ENCODE peak calls at places on chromosomes 5 and 9, in five cellular contexts. P is A549, H is HepG2, W is WTC11, B is IMR-90. N is an unnamed sample.
A peak's percentile ranks its signal among the peaks of the same experiment; 100 is the strongest.

GRCh38 chr5:43275391-43275790 is 37.8 kb downstream of the HMGCS1 start:
- DNase-seq in H (no peak), W (no peak), P (no peak), B (no peak), N (no peak)

GRCh38 chr5:123367739-123368138 is 55.5 kb downstream of the CEP120 start:
- DNase-seq in P (no peak), H (no peak), W (no peak), B (peak; percentile 32), N (no peak)

GRCh38 chr9:96441798-96442445 is 8.0 kb upstream of the HABP4 start:
- DNase-seq in P (no peak), B (peak; percentile 23), W (no peak), H (peak; percentile 68), N (no peak)

GRCh38 chr9:15047028-15047551 is 136.9 kb upstream of the FREM1 start:
- DNase-seq in H (no peak), P (no peak), B (no peak), W (no peak), N (no peak)

GRCh38 chr9:15999422-16000339 is 446.8 kb downstream of the CCDC171 start:
- DNase-seq in P (peak; percentile 50), H (no peak), W (no peak), B (peak; percentile 97), N (no peak)

GRCh38 chr9:112624711-112625707 is 92.9 kb downstream of the INIP start:
- DNase-seq in P (no peak), W (no peak), H (no peak), B (peak; percentile 12), N (no peak)

GRCh38 chr5:103424453-103425205 is 138.0 kb downstream of the NUDT12 start:
- DNase-seq in W (no peak), B (peak; percentile 80), P (no peak), H (no peak), N (no peak)

GRCh38 chr9:98236881-98237487 is 18.5 kb downstream of the TBC1D2 start:
- DNase-seq in H (no peak), B (no peak), W (no peak), P (no peak), N (no peak)

GRCh38 chr5:157820593-157821252 is 38.2 kb downstream of the CLINT1 start:
- DNase-seq in B (peak; percentile 65), P (peak; percentile 20), H (peak; percentile 64), W (no peak), N (no peak)

GRCh38 chr9:100485196-100485595 is 12.2 kb downstream of the TMEFF1 start:
- DNase-seq in H (no peak), P (no peak), B (no peak), W (no peak), N (no peak)

GRCh38 chr5:160271396-160271795 is 41.0 kb downstream of the CCNJL start:
- DNase-seq in H (no peak), B (no peak), W (no peak), P (no peak), N (no peak)

GRCh38 chr5:168836603-168837245 is 257.6 kb upstream of the PANK3 start:
- DNase-seq in P (no peak), H (no peak), B (no peak), W (no peak), N (no peak)

GRCh38 chr5:16888694-16889124 is 47.4 kb downstream of the MYO10 start:
- DNase-seq in H (no peak), B (peak; percentile 67), P (no peak), W (no peak), N (no peak)

GRCh38 chr5:122311888-122312669 is at the start of gene SNCAIP:
- DNase-seq in H (no peak), P (peak; percentile 10), B (peak; percentile 64), W (peak; percentile 62), N (no peak)

GRCh38 chr5:134255418-134256150 is 29.7 kb upstream of the PPP2CA start:
- DNase-seq in P (no peak), W (no peak), H (no peak), B (peak; percentile 88), N (no peak)

GRCh38 chr9:129027224-129027684 is 877 bp downstream of the SH3GLB2 start:
- DNase-seq in B (no peak), H (no peak), W (no peak), P (no peak), N (no peak)

GRCh38 chr9:91155181-91155580 is 206.5 kb downstream of the AUH start:
- DNase-seq in H (no peak), B (no peak), P (no peak), W (no peak), N (no peak)

GRCh38 chr5:68319316-68320093 is 103.9 kb downstream of the PIK3R1 start:
- DNase-seq in P (peak; percentile 13), W (no peak), H (no peak), B (peak; percentile 74), N (no peak)

GRCh38 chr5:142128675-142129208 is 20.2 kb downstream of the NDFIP1 start:
- DNase-seq in H (no peak), B (no peak), P (no peak), W (no peak), N (no peak)

GRCh38 chr9:120433701-120434100 is 146.3 kb downstream of the CDK5RAP2 start:
- DNase-seq in H (no peak), B (peak; percentile 82), W (no peak), P (no peak), N (no peak)

GRCh38 chr9:120434532-120434931 is 145.4 kb downstream of the CDK5RAP2 start:
- DNase-seq in W (no peak), P (no peak), B (peak; percentile 93), H (no peak), N (no peak)

GRCh38 chr9:120436937-120437592 is 142.9 kb downstream of the CDK5RAP2 start:
- DNase-seq in B (no peak), P (no peak), H (no peak), W (no peak), N (no peak)

GRCh38 chr9:120432600-120432999 is 147.4 kb downstream of the CDK5RAP2 start:
- DNase-seq in H (no peak), W (no peak), P (no peak), B (no peak), N (no peak)

GRCh38 chr9:120435066-120435465 is 144.9 kb downstream of the CDK5RAP2 start:
- DNase-seq in P (no peak), H (no peak), W (no peak), B (peak; percentile 91), N (no peak)
- TF ChIP-seq USF2 in P (no peak), H (no peak), W (no peak), B (no peak), N (no peak)

DNA sequence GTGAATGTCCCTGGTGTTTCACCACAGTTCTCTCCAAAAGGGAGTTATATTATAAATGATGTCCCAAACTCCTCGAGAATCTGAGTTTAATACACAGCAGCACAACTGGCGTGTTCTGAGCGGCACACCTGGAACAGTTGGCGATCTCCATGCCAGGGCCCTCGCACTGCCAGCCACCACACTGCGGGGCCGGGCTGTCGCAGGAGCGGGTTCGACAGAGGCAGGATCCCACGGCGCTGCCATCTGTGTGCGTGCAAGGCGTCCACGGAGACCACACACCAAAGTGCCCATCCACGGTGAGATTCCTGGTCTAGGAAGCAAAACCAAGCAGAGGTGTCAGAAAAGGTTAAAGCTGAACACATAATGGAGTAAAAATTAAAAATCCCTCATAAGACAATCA is 423.3 kb downstream of the SEMA5A start:
- DNase-seq in W (no peak), P (no peak), B (no peak), H (no peak), N (no peak)
- TF ChIP-seq USF2 in W (no peak), P (no peak), B (no peak), H (no peak), N (no peak)

DNA sequence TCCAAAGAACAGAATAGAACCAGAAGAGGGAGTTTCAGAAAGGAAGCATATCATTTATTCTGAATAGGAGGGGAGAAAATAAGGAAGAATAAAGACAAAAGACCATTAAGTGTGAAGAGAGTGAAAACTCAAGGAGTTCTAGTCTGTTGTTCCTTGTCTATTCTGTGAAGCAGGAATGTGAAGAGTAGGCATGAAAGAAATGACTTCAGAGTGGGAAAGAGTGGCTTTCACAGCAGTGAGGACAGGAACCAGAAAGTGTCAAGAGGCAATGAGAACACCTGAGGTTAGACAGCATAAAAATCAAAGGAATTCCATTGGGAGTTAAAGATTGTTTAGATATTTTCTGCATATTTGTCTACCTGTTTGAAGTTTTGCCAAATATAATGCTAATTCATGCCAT is 768.8 kb upstream of the GRAMD2B start:
- DNase-seq in B (no peak), W (no peak), P (no peak), H (no peak), N (no peak)
- TF ChIP-seq USF2 in B (no peak), W (no peak), P (no peak), H (no peak), N (no peak)

GRCh38 chr9:71763752-71764332 is 4.5 kb downstream of the CEMIP2 start:
- DNase-seq in H (no peak), W (no peak), B (no peak), P (no peak), N (no peak)

GRCh38 chr9:71760901-71761300 is 7.4 kb downstream of the CEMIP2 start:
- DNase-seq in P (no peak), H (peak; percentile 32), W (peak; percentile 31), B (no peak), N (no peak)

GRCh38 chr9:71764438-71764837 is 3.9 kb downstream of the CEMIP2 start:
- DNase-seq in P (no peak), B (no peak), W (no peak), H (no peak), N (no peak)

GRCh38 chr9:71762900-71763653 is 5.2 kb downstream of the CEMIP2 start:
- DNase-seq in W (no peak), P (peak; percentile 71), H (peak; percentile 82), B (peak; percentile 84), N (no peak)

DNA sequence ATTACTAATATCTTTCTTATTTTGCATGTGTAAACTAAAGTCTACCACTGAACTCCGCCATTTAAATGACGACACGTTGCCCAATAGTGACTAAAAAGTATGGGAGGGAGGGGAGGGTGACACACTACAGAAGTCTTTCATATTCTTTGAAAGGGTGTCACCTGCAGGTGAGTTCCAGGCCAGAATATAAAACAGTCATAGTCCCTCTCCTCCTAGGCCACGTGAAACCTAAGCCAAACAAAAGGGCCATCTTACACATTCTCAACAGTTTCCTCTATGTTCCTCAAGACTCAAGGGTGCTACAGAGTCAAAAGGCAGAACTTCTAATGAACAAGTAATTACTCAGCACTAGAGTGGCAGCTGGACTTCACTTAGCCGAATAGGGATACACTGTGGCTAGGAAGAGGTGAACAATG is 6.4 kb downstream of the CEMIP2 start:
- DNase-seq in H (no peak), B (no peak), P (no peak), W (no peak), N (no peak)
- TF ChIP-seq USF2 in H (no peak), B (no peak), P (no peak), W (no peak), N (no peak)

GRCh38 chr5:177600458-177601018 is 606 bp downstream of the B4GALT7 start:
- DNase-seq in P (no peak), H (no peak), W (no peak), B (peak; percentile 54), N (no peak)
- TF ChIP-seq USF2 in P (no peak), H (no peak), W (no peak), B (no peak), N (no peak)

N was measured in GM12878.